ENCODE peak calls at places on chromosome 22, in six cellular contexts. One of them, this sample, is unnamed.

GRCh38 chr22:32175751-32176644 is 16.9 kb upstream of the C22orf42 start:
- DNase-seq in fibroblast of mammary gland: no peak
- DNase-seq in H1: no peak
- DNase-seq in AG04450: no peak
- DNase-seq in endodermal cell: peak
- DNase-seq in mammary epithelial cell: no peak
- DNase-seq in this sample: no peak

GRCh38 chr22:21778705-21779363 is 43.2 kb upstream of the YPEL1 start:
- DNase-seq in fibroblast of mammary gland: peak
- DNase-seq in H1: no peak
- DNase-seq in AG04450: peak
- DNase-seq in endodermal cell: no peak
- DNase-seq in mammary epithelial cell: peak
- DNase-seq in this sample: peak

GRCh38 chr22:29524440-29525191 is 28.9 kb downstream of the THOC5 start:
- DNase-seq in fibroblast of mammary gland: peak
- DNase-seq in H1: peak
- DNase-seq in AG04450: no peak
- DNase-seq in endodermal cell: peak
- DNase-seq in mammary epithelial cell: peak
- DNase-seq in this sample: no peak

GRCh38 chr22:22025320-22026156 is 43.0 kb upstream of the TOP3B start:
- DNase-seq in fibroblast of mammary gland: no peak
- DNase-seq in H1: no peak
- DNase-seq in AG04450: no peak
- DNase-seq in endodermal cell: no peak
- DNase-seq in mammary epithelial cell: no peak
- DNase-seq in this sample: no peak

GRCh38 chr22:44192098-44192810 is 11.5 kb downstream of the PARVG start:
- DNase-seq in fibroblast of mammary gland: peak
- DNase-seq in H1: peak
- DNase-seq in AG04450: no peak
- DNase-seq in endodermal cell: peak
- DNase-seq in mammary epithelial cell: peak
- DNase-seq in this sample: no peak

GRCh38 chr22:40176921-40177737 is 596 bp upstream of the TNRC6B start:
- DNase-seq in fibroblast of mammary gland: peak
- DNase-seq in H1: peak
- DNase-seq in AG04450: no peak
- DNase-seq in endodermal cell: peak
- DNase-seq in mammary epithelial cell: peak
- DNase-seq in this sample: peak

GRCh38 chr22:21691773-21692172 is 26.0 kb downstream of the PPIL2 start:
- DNase-seq in fibroblast of mammary gland: no peak
- DNase-seq in H1: no peak
- DNase-seq in AG04450: no peak
- DNase-seq in endodermal cell: no peak
- DNase-seq in mammary epithelial cell: no peak
- DNase-seq in this sample: no peak

GRCh38 chr22:49204599-49205214 is 623.0 kb downstream of the BRD1 start:
- DNase-seq in fibroblast of mammary gland: no peak
- DNase-seq in H1: no peak
- DNase-seq in AG04450: no peak
- DNase-seq in endodermal cell: no peak
- DNase-seq in mammary epithelial cell: no peak
- DNase-seq in this sample: no peak

GRCh38 chr22:43094551-43094950 is 5.4 kb upstream of the TTLL1 start:
- DNase-seq in fibroblast of mammary gland: no peak
- DNase-seq in H1: no peak
- DNase-seq in AG04450: no peak
- DNase-seq in endodermal cell: no peak
- DNase-seq in mammary epithelial cell: no peak
- DNase-seq in this sample: no peak

GRCh38 chr22:39341179-39341578 is 8.6 kb upstream of the SYNGR1 start:
- DNase-seq in fibroblast of mammary gland: no peak
- DNase-seq in H1: no peak
- DNase-seq in AG04450: no peak
- DNase-seq in endodermal cell: no peak
- DNase-seq in mammary epithelial cell: no peak
- DNase-seq in this sample: no peak

GRCh38 chr22:37999640-38000272 is 15.4 kb upstream of the SOX10 start:
- DNase-seq in fibroblast of mammary gland: peak
- DNase-seq in H1: no peak
- DNase-seq in AG04450: no peak
- DNase-seq in endodermal cell: no peak
- DNase-seq in mammary epithelial cell: peak
- DNase-seq in this sample: peak

DNA sequence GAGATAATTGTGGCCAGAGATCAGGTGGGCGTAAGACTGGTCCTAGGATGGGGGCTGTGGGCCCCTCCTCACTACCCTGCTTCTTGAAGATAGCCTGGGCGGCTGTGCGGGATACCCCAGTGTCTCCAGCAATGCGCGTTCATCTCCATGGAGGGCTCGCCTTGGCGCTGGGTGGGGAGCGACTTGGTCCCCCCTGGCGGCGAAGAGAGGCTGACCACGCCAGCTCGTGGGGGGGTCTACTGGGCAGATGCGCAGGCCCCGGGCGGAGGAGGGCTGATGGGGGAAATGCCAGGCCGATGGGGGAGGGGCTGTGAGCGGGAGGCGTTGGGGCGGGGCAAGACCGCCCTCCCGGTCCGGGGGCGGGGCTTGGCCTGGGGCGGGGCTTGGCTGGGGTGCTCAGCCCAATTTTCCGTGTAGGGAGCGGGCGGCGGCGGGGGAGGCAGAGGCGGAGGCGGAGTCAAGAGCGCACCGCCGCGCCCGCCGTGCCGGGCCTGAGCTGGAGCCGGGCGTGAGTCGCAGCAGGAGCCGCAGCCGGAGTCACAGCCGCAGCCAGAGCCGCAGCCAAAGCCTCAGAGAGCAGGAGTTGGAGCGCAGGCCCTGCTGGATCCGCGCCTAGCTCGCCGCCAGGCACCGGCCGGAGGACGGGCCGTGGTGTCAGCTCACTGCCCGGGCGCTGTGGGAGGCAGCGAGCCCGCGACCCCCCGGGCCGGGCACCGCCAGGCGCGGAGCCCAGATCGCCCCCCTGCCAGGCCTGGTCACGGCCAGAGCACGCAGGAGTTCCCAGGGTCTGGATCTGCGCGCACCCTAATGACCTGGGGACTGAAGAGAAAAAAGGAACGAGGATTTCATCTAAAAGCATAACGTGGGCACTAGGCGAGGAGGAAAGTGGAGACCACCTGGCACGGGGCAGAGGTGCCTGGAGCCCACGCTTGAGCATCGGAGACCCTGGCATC is at the start of gene SLC35E4:
- DNase-seq in fibroblast of mammary gland: peak
- DNase-seq in H1: peak
- DNase-seq in AG04450: peak
- DNase-seq in endodermal cell: peak
- DNase-seq in mammary epithelial cell: peak
- DNase-seq in this sample: peak
- TF ChIP-seq CTCF in fibroblast of mammary gland: peak
- TF ChIP-seq CTCF in H1: peak
- TF ChIP-seq CTCF in AG04450: peak
- TF ChIP-seq CTCF in endodermal cell: peak
- TF ChIP-seq CTCF in mammary epithelial cell: no peak
- TF ChIP-seq CTCF in this sample: peak

GRCh38 chr22:17369553-17370035 is 334 bp downstream of the CECR2 start:
- DNase-seq in fibroblast of mammary gland: no peak
- DNase-seq in H1: no peak
- DNase-seq in AG04450: no peak
- DNase-seq in endodermal cell: peak
- DNase-seq in mammary epithelial cell: no peak
- DNase-seq in this sample: no peak
- H3K4me3 ChIP-seq in fibroblast of mammary gland: no peak
- H3K4me3 ChIP-seq in H1: peak
- H3K4me3 ChIP-seq in AG04450: no peak
- H3K4me3 ChIP-seq in endodermal cell: peak
- H3K4me3 ChIP-seq in mammary epithelial cell: no peak
- H3K4me3 ChIP-seq in this sample: no peak

GRCh38 chr22:27937453-27937852 is 18.4 kb upstream of the PITPNB start:
- DNase-seq in fibroblast of mammary gland: no peak
- DNase-seq in H1: no peak
- DNase-seq in AG04450: no peak
- DNase-seq in endodermal cell: no peak
- DNase-seq in mammary epithelial cell: no peak
- DNase-seq in this sample: no peak

GRCh38 chr22:27941143-27941542 is 22.1 kb upstream of the PITPNB start:
- DNase-seq in fibroblast of mammary gland: no peak
- DNase-seq in H1: no peak
- DNase-seq in AG04450: no peak
- DNase-seq in endodermal cell: no peak
- DNase-seq in mammary epithelial cell: no peak
- DNase-seq in this sample: no peak

GRCh38 chr22:27934069-27934468 is 15.0 kb upstream of the PITPNB start:
- DNase-seq in fibroblast of mammary gland: no peak
- DNase-seq in H1: no peak
- DNase-seq in AG04450: no peak
- DNase-seq in endodermal cell: no peak
- DNase-seq in mammary epithelial cell: no peak
- DNase-seq in this sample: no peak

GRCh38 chr22:27933186-27933983 is 14.3 kb upstream of the PITPNB start:
- DNase-seq in fibroblast of mammary gland: no peak
- DNase-seq in H1: no peak
- DNase-seq in AG04450: no peak
- DNase-seq in endodermal cell: no peak
- DNase-seq in mammary epithelial cell: no peak
- DNase-seq in this sample: no peak

DNA sequence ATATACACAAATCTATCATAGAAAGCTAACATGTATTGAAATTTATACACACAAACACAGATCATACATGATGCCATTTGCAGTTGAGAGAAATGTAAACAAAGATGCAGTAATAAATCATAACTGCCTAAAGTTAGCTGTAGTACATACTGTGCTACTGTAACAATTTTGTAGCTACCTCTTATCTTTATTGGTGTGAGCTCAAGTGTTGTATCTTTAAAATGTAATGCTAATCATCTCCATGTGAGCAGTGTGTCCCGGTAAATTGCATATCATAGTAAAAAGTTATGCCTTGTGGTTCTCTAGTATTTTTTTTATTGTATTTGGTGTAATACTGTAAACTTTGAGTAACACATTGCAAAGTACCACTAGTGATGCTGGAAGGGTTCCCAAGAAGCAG is 16.8 kb upstream of the PITPNB start:
- DNase-seq in fibroblast of mammary gland: no peak
- DNase-seq in H1: no peak
- DNase-seq in AG04450: no peak
- DNase-seq in endodermal cell: no peak
- DNase-seq in mammary epithelial cell: no peak
- DNase-seq in this sample: no peak
- TF ChIP-seq CTCF in fibroblast of mammary gland: no peak
- TF ChIP-seq CTCF in H1: no peak
- TF ChIP-seq CTCF in AG04450: no peak
- TF ChIP-seq CTCF in endodermal cell: no peak
- TF ChIP-seq CTCF in mammary epithelial cell: no peak
- TF ChIP-seq CTCF in this sample: no peak

DNA sequence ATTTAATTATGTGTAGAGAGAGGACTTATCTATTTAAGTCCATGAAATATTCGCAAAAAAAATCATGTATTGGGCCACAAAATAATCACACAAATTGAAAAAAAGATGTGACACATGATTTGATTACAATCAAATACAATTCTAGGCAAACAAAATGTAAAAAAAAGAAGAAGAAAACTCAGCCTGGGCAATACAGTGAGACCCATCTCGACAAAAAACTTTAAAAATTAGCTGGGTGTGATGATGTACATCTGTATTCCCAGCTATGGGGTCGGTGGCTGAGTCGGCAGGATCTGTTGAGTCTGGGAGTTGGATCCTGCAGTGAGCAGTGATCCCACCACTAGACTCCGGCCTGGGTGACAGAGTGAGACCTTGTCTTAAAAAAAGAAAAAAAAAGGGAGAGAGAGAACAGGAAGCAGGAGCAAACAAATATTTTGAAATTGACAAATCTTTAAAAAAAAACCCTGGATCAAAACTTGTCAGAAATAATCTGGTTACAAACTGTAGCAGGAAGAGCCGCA is 3.1 kb upstream of the TYMP start:
- DNase-seq in fibroblast of mammary gland: no peak
- DNase-seq in H1: no peak
- DNase-seq in AG04450: no peak
- DNase-seq in endodermal cell: no peak
- DNase-seq in mammary epithelial cell: no peak
- DNase-seq in this sample: no peak
- H3K4me3 ChIP-seq in fibroblast of mammary gland: no peak
- H3K4me3 ChIP-seq in H1: peak
- H3K4me3 ChIP-seq in AG04450: no peak
- H3K4me3 ChIP-seq in endodermal cell: no peak
- H3K4me3 ChIP-seq in mammary epithelial cell: no peak
- H3K4me3 ChIP-seq in this sample: no peak

GRCh38 chr22:31036671-31037550 is 44.2 kb upstream of the SMTN start:
- DNase-seq in fibroblast of mammary gland: peak
- DNase-seq in H1: no peak
- DNase-seq in AG04450: no peak
- DNase-seq in endodermal cell: no peak
- DNase-seq in mammary epithelial cell: peak
- DNase-seq in this sample: no peak
- TF ChIP-seq CTCF in fibroblast of mammary gland: peak
- TF ChIP-seq CTCF in H1: no peak
- TF ChIP-seq CTCF in AG04450: peak
- TF ChIP-seq CTCF in endodermal cell: no peak
- TF ChIP-seq CTCF in mammary epithelial cell: peak
- TF ChIP-seq CTCF in this sample: no peak

GRCh38 chr22:41781508-41781906 is 19.0 kb upstream of the CCDC134 start:
- DNase-seq in fibroblast of mammary gland: no peak
- DNase-seq in H1: no peak
- DNase-seq in AG04450: no peak
- DNase-seq in endodermal cell: no peak
- DNase-seq in mammary epithelial cell: no peak
- DNase-seq in this sample: no peak
- H3K4me3 ChIP-seq in fibroblast of mammary gland: no peak
- H3K4me3 ChIP-seq in H1: no peak
- H3K4me3 ChIP-seq in AG04450: no peak
- H3K4me3 ChIP-seq in endodermal cell: no peak
- H3K4me3 ChIP-seq in mammary epithelial cell: no peak
- H3K4me3 ChIP-seq in this sample: no peak

This sample was measured in astrocyte of the spinal cord.